ENCODE peak calls at places on chromosomes 2 and 18, in ten cellular contexts. One of them, this sample, is unnamed.

GRCh38 chr2:188079176-188079575 is 212.5 kb upstream of the GULP1 start:
- DNase-seq in AG04449: peak; percentile 83
- DNase-seq in K562: no peak
- DNase-seq in fibroblast of lung: peak; percentile 81
- DNase-seq in SK-N-MC: no peak
- DNase-seq in A172: peak; percentile 87
- DNase-seq in stimulated activated naive B cell treated with anti-CD40 and anti-IgM and Interleukin-4, amounts not matched to agents 10 μg/mL and 1 μg/mL and 100 μg/mL, for 72 hours: no peak
- DNase-seq in M059J: peak; percentile 92
- DNase-seq in RPMI7951: peak; percentile 79
- DNase-seq in progenitor cell of endocrine pancreas: no peak
- DNase-seq in this sample: no peak

GRCh38 chr2:20313659-20314058 is 37.0 kb downstream of the PUM2 start:
- DNase-seq in progenitor cell of endocrine pancreas: no peak
- DNase-seq in K562: no peak
- DNase-seq in RPMI7951: peak; percentile 19
- DNase-seq in fibroblast of lung: peak; percentile 25
- DNase-seq in A172: peak; percentile 25
- DNase-seq in SK-N-MC: no peak
- DNase-seq in M059J: peak; percentile 61
- DNase-seq in AG04449: no peak
- DNase-seq in stimulated activated naive B cell treated with anti-CD40 and anti-IgM and Interleukin-4, amounts not matched to agents 10 μg/mL and 1 μg/mL and 100 μg/mL, for 72 hours: no peak
- DNase-seq in this sample: no peak

GRCh38 chr2:105849431-105850179 is 104.9 kb downstream of the NCK2 start:
- DNase-seq in AG04449: no peak
- DNase-seq in progenitor cell of endocrine pancreas: no peak
- DNase-seq in K562: no peak
- DNase-seq in A172: no peak
- DNase-seq in M059J: no peak
- DNase-seq in SK-N-MC: no peak
- DNase-seq in RPMI7951: no peak
- DNase-seq in stimulated activated naive B cell treated with anti-CD40 and anti-IgM and Interleukin-4, amounts not matched to agents 10 μg/mL and 1 μg/mL and 100 μg/mL, for 72 hours: no peak
- DNase-seq in fibroblast of lung: no peak
- DNase-seq in this sample: no peak

GRCh38 chr2:99488587-99488998 is 1.2 kb downstream of the REV1 start:
- DNase-seq in SK-N-MC: no peak
- DNase-seq in A172: peak; percentile 35
- DNase-seq in AG04449: no peak
- DNase-seq in RPMI7951: peak; percentile 28
- DNase-seq in K562: peak; percentile 22
- DNase-seq in fibroblast of lung: peak; percentile 32
- DNase-seq in stimulated activated naive B cell treated with anti-CD40 and anti-IgM and Interleukin-4, amounts not matched to agents 10 μg/mL and 1 μg/mL and 100 μg/mL, for 72 hours: no peak
- DNase-seq in M059J: peak; percentile 34
- DNase-seq in progenitor cell of endocrine pancreas: no peak
- DNase-seq in this sample: peak; percentile 47

GRCh38 chr2:19835818-19836281 is 65.9 kb downstream of the TTC32 start:
- DNase-seq in A172: no peak
- DNase-seq in fibroblast of lung: peak; percentile 54
- DNase-seq in SK-N-MC: no peak
- DNase-seq in RPMI7951: peak; percentile 31
- DNase-seq in M059J: no peak
- DNase-seq in progenitor cell of endocrine pancreas: no peak
- DNase-seq in AG04449: no peak
- DNase-seq in stimulated activated naive B cell treated with anti-CD40 and anti-IgM and Interleukin-4, amounts not matched to agents 10 μg/mL and 1 μg/mL and 100 μg/mL, for 72 hours: no peak
- DNase-seq in K562: no peak
- DNase-seq in this sample: no peak

GRCh38 chr2:68024450-68024849 is 38.4 kb downstream of the C1D start:
- DNase-seq in K562: no peak
- DNase-seq in RPMI7951: no peak
- DNase-seq in stimulated activated naive B cell treated with anti-CD40 and anti-IgM and Interleukin-4, amounts not matched to agents 10 μg/mL and 1 μg/mL and 100 μg/mL, for 72 hours: no peak
- DNase-seq in M059J: no peak
- DNase-seq in fibroblast of lung: no peak
- DNase-seq in A172: no peak
- DNase-seq in AG04449: no peak
- DNase-seq in progenitor cell of endocrine pancreas: no peak
- DNase-seq in SK-N-MC: no peak
- DNase-seq in this sample: no peak

GRCh38 chr18:39462436-39462835 is 1896.8 kb upstream of the CELF4 start:
- DNase-seq in K562: no peak
- DNase-seq in stimulated activated naive B cell treated with anti-CD40 and anti-IgM and Interleukin-4, amounts not matched to agents 10 μg/mL and 1 μg/mL and 100 μg/mL, for 72 hours: no peak
- DNase-seq in AG04449: no peak
- DNase-seq in A172: peak; percentile 56
- DNase-seq in M059J: peak; percentile 71
- DNase-seq in SK-N-MC: no peak
- DNase-seq in progenitor cell of endocrine pancreas: no peak
- DNase-seq in fibroblast of lung: peak; percentile 57
- DNase-seq in RPMI7951: peak; percentile 37
- DNase-seq in this sample: no peak

GRCh38 chr2:240930631-240931318 is 24.6 kb downstream of the CROCC2 start:
- DNase-seq in SK-N-MC: no peak
- DNase-seq in RPMI7951: no peak
- DNase-seq in stimulated activated naive B cell treated with anti-CD40 and anti-IgM and Interleukin-4, amounts not matched to agents 10 μg/mL and 1 μg/mL and 100 μg/mL, for 72 hours: no peak
- DNase-seq in K562: no peak
- DNase-seq in A172: no peak
- DNase-seq in fibroblast of lung: no peak
- DNase-seq in M059J: no peak
- DNase-seq in progenitor cell of endocrine pancreas: no peak
- DNase-seq in AG04449: no peak
- DNase-seq in this sample: no peak

This sample was measured in RWPE1.